ENCODE peak calls at places on chromosomes 12 and 14, in five cellular contexts. A, N, E, W and M are unnamed samples.

GRCh38 chr12:20368653-20369163 is 371 bp downstream of the PDE3A start:
- DNase-seq in A (peak), N (no peak), E (peak), W (peak), M (peak)

GRCh38 chr12:132289356-132290202 is 39.8 kb downstream of the GALNT9 start:
- DNase-seq in A (peak), N (no peak), E (no peak), W (no peak), M (no peak)

GRCh38 chr12:94134226-94134795 is 14.1 kb upstream of the PLXNC1 start:
- DNase-seq in A (no peak), N (peak), E (peak), W (no peak), M (peak)

GRCh38 chr12:11981174-11981733 is 89.5 kb upstream of the BCL2L14 start:
- DNase-seq in A (no peak), N (peak), E (no peak), W (no peak), M (no peak)

GRCh38 chr14:33567736-33568124 is 383.1 kb downstream of the EGLN3 start:
- DNase-seq in A (no peak), N (no peak), E (no peak), W (peak), M (peak)

GRCh38 chr12:28583771-28584261 is 393.6 kb downstream of the CCDC91 start:
- DNase-seq in A (no peak), N (no peak), E (no peak), W (no peak), M (peak)

GRCh38 chr12:1719139-1719538 is 28.3 kb downstream of the ADIPOR2 start:
- DNase-seq in A (no peak), N (no peak), E (no peak), W (no peak), M (no peak)

GRCh38 chr12:70268972-70269371 is 25.7 kb downstream of the CNOT2 start:
- DNase-seq in A (no peak), N (no peak), E (no peak), W (no peak), M (no peak)

GRCh38 chr14:54804720-54805060 is 97.9 kb downstream of the GCH1 start:
- DNase-seq in A (no peak), N (no peak), E (no peak), W (no peak), M (no peak)

GRCh38 chr14:24052656-24053547 is 1.1 kb downstream of the CARMIL3 start:
- DNase-seq in A (no peak), N (no peak), E (no peak), W (no peak), M (no peak)

GRCh38 chr12:68236421-68237059 is 10.9 kb upstream of the IL26 start:
- DNase-seq in A (no peak), N (peak), E (no peak), W (no peak), M (no peak)

GRCh38 chr12:87870061-87870460 is 159.1 kb downstream of the C12orf50 start:
- DNase-seq in A (no peak), N (no peak), E (no peak), W (no peak), M (peak)

GRCh38 chr12:110244372-110244771 is 36.7 kb upstream of the ATP2A2 start:
- DNase-seq in A (no peak), N (no peak), E (no peak), W (no peak), M (no peak)

GRCh38 chr12:103505371-103506236 is 9.8 kb upstream of the C12orf42 start:
- DNase-seq in A (no peak), N (no peak), E (no peak), W (no peak), M (no peak)

GRCh38 chr12:68821357-68822188 is 13.6 kb downstream of the MDM2 start:
- DNase-seq in A (no peak), N (no peak), E (no peak), W (no peak), M (no peak)

GRCh38 chr14:77302926-77303325 is 17.8 kb downstream of the POMT2 start:
- DNase-seq in A (no peak), N (no peak), E (no peak), W (peak), M (peak)

GRCh38 chr12:110543965-110544364 is 39.2 kb downstream of the PPTC7 start:
- DNase-seq in A (no peak), N (no peak), E (no peak), W (no peak), M (no peak)

GRCh38 chr14:90658541-90658967 is 157.7 kb downstream of the TTC7B start:
- DNase-seq in A (no peak), N (no peak), E (no peak), W (peak), M (no peak)

GRCh38 chr14:101359221-101360044 is 201.9 kb upstream of the DIO3 start:
- DNase-seq in A (peak), N (no peak), E (no peak), W (no peak), M (peak)